ENCODE peak calls at places on chromosomes 2 and 18, in seven cellular contexts. G, W, B, M, N, O and H are unnamed samples.

GRCh38 chr2:216635701-216636541 is 2.7 kb downstream of the IGFBP2 start:
- DNase-seq in G (no peak), W (no peak), B (no peak), M (no peak), N (no peak), O (no peak), H (no peak)

GRCh38 chr2:239393401-239393940 is 7.3 kb downstream of the HDAC4 start:
- DNase-seq in G (peak), W (no peak), B (peak), M (no peak), N (no peak), O (no peak), H (no peak)

GRCh38 chr2:117958186-117958585 is 55.7 kb downstream of the CCDC93 start:
- DNase-seq in G (peak), W (no peak), B (no peak), M (peak), N (no peak), O (no peak), H (no peak)

GRCh38 chr2:225040862-225041209 is 1.4 kb downstream of the DOCK10 start:
- DNase-seq in G (peak), W (peak), B (peak), M (no peak), N (no peak), O (peak), H (peak)

GRCh38 chr2:18918280-18918679 is 328.9 kb upstream of the NT5C1B start:
- DNase-seq in G (no peak), W (no peak), B (no peak), M (no peak), N (no peak), O (no peak), H (no peak)

GRCh38 chr2:120230515-120231471 is 7.6 kb upstream of the TMEM185B start:
- DNase-seq in G (no peak), W (no peak), B (peak), M (peak), N (no peak), O (peak), H (no peak)

GRCh38 chr2:236355911-236356310 is 91.7 kb upstream of the ASB18 start:
- DNase-seq in G (no peak), W (no peak), B (no peak), M (no peak), N (no peak), O (no peak), H (no peak)

GRCh38 chr2:100903534-100904258 is 83.8 kb downstream of the NPAS2 start:
- DNase-seq in G (no peak), W (no peak), B (no peak), M (peak), N (no peak), O (no peak), H (no peak)

GRCh38 chr18:23498877-23499570 is 4.3 kb upstream of the RMC1 start:
- DNase-seq in G (peak), W (peak), B (no peak), M (peak), N (peak), O (peak), H (peak)

GRCh38 chr18:26088482-26088881 is 1.9 kb downstream of the SS18 start:
- DNase-seq in G (peak), W (no peak), B (no peak), M (no peak), N (no peak), O (peak), H (no peak)

GRCh38 chr2:112187805-112188596 is 49.8 kb downstream of the FBLN7 start:
- DNase-seq in G (no peak), W (no peak), B (no peak), M (no peak), N (peak), O (peak), H (no peak)

GRCh38 chr2:214809751-214810564 is 475 bp upstream of the BARD1 start:
- DNase-seq in G (peak), W (peak), B (peak), M (peak), N (peak), O (peak), H (peak)

GRCh38 chr2:239729681-239730566 is 295.2 kb downstream of the NDUFA10 start:
- DNase-seq in G (no peak), W (no peak), B (peak), M (no peak), N (no peak), O (no peak), H (no peak)

GRCh38 chr2:218278531-218279360 is 8.4 kb downstream of the PNKD start:
- DNase-seq in G (no peak), W (no peak), B (no peak), M (no peak), N (no peak), O (no peak), H (no peak)

GRCh38 chr2:168518555-168519066 is 62.5 kb downstream of the CERS6 start:
- DNase-seq in G (no peak), W (no peak), B (no peak), M (peak), N (no peak), O (peak), H (no peak)

GRCh38 chr18:45874501-45875184 is 49.2 kb downstream of the SIGLEC15 start:
- DNase-seq in G (no peak), W (peak), B (no peak), M (no peak), N (no peak), O (peak), H (peak)

GRCh38 chr2:19722486-19723420 is 179.0 kb downstream of the TTC32 start:
- DNase-seq in G (peak), W (no peak), B (no peak), M (no peak), N (no peak), O (no peak), H (no peak)

GRCh38 chr2:41963661-41964525 is 83.9 kb upstream of the PKDCC start:
- DNase-seq in G (peak), W (no peak), B (peak), M (peak), N (no peak), O (no peak), H (no peak)

DNA sequence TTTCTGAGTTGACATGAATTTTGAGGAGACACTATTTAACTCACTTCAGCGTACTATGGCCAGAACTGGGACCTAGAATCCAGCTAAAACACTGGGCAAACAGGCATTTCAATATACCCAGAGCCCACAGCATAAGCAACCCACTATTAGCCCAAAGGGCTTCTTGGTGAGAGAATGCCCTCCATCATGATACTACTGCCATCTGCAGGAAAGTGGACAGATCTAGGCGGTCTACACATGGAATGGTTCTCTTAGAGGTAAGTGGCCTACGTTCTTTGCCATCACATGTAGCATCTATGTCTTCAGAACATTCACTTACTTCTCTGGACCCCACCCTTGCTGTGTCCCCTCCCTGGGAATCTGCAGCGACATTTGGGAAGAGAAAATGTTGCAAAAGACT is 181.3 kb upstream of the LINC00305 start:
- DNase-seq in G (no peak), W (peak), B (no peak), M (peak), N (no peak), O (peak), H (peak)
- TF ChIP-seq CTCF in G (no peak), W (no peak), B (peak), M (peak), N (no peak), O (peak), H (no peak)

GRCh38 chr2:211654211-211654780 is 884.3 kb downstream of the ERBB4 start:
- DNase-seq in G (no peak), W (no peak), B (no peak), M (no peak), N (no peak), O (no peak), H (no peak)
- TF ChIP-seq CTCF in G (no peak), W (no peak), B (no peak), M (no peak), N (no peak), O (no peak), H (no peak)

GRCh38 chr2:45698538-45698937 is 47.1 kb downstream of the PRKCE start:
- DNase-seq in G (no peak), W (no peak), B (no peak), M (no peak), N (no peak), O (no peak), H (no peak)

GRCh38 chr2:45699032-45699658 is 47.7 kb downstream of the PRKCE start:
- DNase-seq in G (peak), W (peak), B (no peak), M (no peak), N (no peak), O (peak), H (peak)

GRCh38 chr2:45696708-45697107 is 45.2 kb downstream of the PRKCE start:
- DNase-seq in G (no peak), W (no peak), B (no peak), M (no peak), N (no peak), O (no peak), H (no peak)

GRCh38 chr2:45697190-45697589 is 45.7 kb downstream of the PRKCE start:
- DNase-seq in G (no peak), W (no peak), B (no peak), M (no peak), N (no peak), O (no peak), H (no peak)

DNA sequence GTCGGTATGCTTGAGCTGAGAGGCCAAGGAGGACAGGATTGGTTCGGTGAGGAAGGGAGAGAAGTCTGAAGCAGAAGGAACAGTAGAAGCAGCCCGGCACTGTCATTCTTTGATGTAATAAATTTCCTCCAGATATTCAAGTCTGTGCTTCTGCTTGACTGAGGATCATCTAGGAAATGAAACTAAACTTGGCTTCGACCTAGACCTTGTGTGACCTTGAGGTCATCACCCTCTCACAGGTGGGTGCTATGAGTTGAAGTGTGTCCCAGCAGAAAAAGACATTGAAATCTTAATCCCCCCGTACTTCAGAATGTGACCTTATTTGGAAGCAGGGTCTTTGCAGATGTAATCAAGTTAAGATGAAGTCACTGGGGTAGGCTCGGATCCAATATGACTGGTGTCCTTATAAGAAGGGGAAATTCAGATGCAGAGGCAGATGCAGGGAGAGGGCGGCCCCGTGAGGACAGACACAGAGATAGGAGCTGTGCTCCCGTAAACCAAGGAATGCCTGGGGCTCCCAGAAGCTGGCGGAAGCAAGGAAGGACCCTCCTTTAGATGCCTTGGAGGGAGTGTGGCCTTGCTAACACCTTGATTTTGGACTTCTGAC is 49.0 kb downstream of the PRKCE start:
- DNase-seq in G (no peak), W (no peak), B (no peak), M (no peak), N (no peak), O (peak), H (no peak)
- TF ChIP-seq CTCF in G (no peak), W (no peak), B (no peak), M (no peak), N (no peak), O (no peak), H (peak)

GRCh38 chr18:49304746-49305145 is 155.7 kb downstream of the DYM start:
- DNase-seq in G (no peak), W (no peak), B (no peak), M (no peak), N (no peak), O (no peak), H (no peak)
- TF ChIP-seq CTCF in G (no peak), W (no peak), B (no peak), M (no peak), N (no peak), O (no peak), H (no peak)

DNA sequence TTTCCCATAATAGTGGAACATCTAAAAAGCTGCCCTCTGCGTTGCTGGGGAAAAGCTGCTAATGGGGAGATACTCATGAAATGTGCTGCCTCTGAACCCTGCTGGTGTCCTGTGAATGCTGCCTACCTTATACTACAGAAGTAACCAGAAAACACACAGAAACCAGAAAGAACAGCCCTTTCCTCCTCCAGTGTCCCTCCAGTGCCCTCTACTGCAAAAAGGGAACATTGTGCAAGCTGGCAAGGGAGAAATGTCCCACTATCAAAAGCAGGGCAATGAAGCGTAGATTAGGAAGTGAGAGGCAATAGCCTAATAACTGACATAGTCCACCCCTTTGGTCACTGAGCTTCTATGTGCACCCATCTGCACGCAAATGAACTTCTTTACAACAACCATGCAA is 162.7 kb upstream of the ETAA1 start:
- DNase-seq in G (peak), W (no peak), B (no peak), M (peak), N (no peak), O (no peak), H (no peak)
- TF ChIP-seq CTCF in G (peak), W (no peak), B (peak), M (peak), N (no peak), O (no peak), H (no peak)

DNA sequence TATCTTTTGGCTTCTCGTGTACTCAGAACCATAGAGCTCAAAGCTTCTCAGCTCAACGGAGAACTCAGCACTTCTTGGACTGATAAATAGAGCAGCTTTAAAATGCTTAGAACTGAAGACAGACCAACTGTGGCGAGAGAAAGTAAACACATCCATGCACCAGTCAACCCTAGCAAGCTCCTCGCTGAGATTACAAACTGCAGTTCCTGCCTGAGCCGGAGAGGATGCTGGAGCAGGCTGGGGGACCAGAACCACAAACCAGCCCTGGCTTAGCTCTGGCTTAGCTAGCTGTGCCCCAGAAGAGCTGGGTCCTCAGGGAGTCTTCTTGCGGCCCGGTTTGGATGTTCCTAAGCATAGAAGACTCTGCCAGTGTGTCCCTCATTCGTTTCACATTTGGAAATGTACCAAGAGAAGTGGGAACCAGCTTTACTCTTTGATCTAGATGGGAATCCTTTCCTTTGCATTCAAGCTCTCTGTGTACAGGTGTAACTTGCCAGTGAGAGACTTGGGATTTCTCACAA is 5.6 kb downstream of the PAX8 start:
- DNase-seq in G (peak), W (peak), B (no peak), M (peak), N (no peak), O (peak), H (no peak)
- TF ChIP-seq CTCF in G (peak), W (no peak), B (no peak), M (peak), N (no peak), O (peak), H (no peak)

GRCh38 chr18:48297139-48297538 is 112.0 kb downstream of the ZBTB7C start:
- DNase-seq in G (no peak), W (no peak), B (no peak), M (no peak), N (no peak), O (no peak), H (no peak)

GRCh38 chr18:48296581-48296980 is 112.6 kb downstream of the ZBTB7C start:
- DNase-seq in G (no peak), W (no peak), B (no peak), M (no peak), N (no peak), O (no peak), H (no peak)

GRCh38 chr18:48293954-48294893 is 115.0 kb downstream of the ZBTB7C start:
- DNase-seq in G (no peak), W (no peak), B (no peak), M (no peak), N (no peak), O (no peak), H (no peak)

GRCh38 chr18:48294894-48295585 is 114.1 kb downstream of the ZBTB7C start:
- DNase-seq in G (no peak), W (no peak), B (no peak), M (no peak), N (no peak), O (no peak), H (no peak)

DNA sequence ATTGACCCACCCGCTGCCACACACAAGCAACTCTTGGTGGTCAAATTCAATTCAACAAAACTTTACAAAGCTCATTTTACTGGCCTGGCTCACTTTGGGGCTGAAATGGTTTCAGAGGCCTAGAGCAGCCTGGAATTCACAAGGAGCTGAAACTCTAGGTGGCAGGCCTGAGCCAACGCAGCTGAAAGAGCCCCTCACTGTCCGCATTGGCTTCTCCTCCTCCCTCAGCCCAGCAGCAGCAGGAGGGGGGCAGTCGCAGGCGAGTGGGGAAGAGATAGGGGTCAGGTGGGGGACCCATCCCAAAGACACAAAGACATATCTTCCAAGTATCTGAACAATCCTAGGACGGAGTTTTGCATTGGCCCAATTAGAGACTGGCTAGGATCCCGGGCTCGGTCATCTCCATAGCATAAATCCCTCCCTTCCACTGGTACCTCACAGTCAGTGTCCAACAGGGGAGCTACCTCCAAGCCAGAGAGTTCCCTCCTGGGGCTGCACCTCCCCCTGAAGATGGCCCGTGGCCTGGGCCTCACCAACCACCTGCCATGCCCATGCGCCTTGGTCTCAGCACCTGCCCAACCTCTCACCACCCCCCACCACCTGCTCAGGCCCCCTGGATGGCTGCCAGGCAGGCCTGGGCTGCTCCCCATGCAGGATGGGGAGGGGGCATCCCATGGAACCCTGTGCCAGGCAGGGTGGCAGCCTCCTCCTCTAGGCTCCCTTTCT is 113.4 kb downstream of the ZBTB7C start:
- DNase-seq in G (no peak), W (no peak), B (no peak), M (peak), N (no peak), O (no peak), H (no peak)
- TF ChIP-seq CTCF in G (peak), W (no peak), B (no peak), M (peak), N (no peak), O (no peak), H (no peak)

DNA sequence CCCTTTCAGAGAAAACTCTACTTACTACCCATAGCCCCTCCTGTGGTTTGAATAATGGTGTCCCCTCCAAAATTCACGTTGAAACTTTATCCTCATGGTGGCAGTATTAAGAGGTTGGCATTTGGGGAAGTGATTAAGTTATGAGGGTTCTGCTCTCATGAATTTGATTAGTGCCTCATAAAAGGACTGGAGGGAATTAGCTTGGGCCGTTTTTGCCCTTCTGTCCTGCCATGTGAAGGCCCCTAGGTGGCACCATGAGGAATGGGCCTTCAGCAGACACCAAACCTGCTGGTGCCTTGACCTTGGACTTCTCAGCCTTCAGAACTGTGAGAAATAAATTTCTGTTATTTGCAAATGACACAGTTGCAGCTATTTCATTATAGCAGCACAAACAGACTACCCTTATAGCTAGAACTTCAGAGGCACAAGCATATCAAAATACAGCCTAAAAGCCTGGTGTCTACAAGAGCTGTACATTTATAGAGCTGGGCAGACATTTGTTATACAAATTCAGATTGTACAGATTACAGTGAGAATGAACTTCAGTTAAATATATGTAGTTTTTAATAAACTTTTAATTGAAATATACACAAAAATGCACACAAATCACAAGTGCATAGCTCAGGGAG is 2.6 kb upstream of the PTPN2 start:
- DNase-seq in G (no peak), W (no peak), B (no peak), M (no peak), N (no peak), O (peak), H (no peak)
- TF ChIP-seq CTCF in G (peak), W (peak), B (peak), M (no peak), N (no peak), O (peak), H (peak)